ENCODE peak calls at places on chromosomes 5 and 9, in four cellular contexts. H, L, Z and X are unnamed samples.

GRCh38 chr9:7844283-7844682 is 44.7 kb upstream of the DMAC1 start:
- DNase-seq in L (peak; percentile 9), Z (peak; percentile 29), H (no peak), X (peak; percentile 18)

GRCh38 chr5:135309391-135310327 is 89.4 kb downstream of the MACROH2A1 start:
- DNase-seq in H (no peak), L (no peak), Z (no peak), X (no peak)

GRCh38 chr5:7578056-7578455 is 182.1 kb downstream of the ADCY2 start:
- DNase-seq in H (no peak), Z (no peak), L (no peak), X (no peak)

GRCh38 chr9:120536949-120537640 is 42.9 kb downstream of the CDK5RAP2 start:
- DNase-seq in Z (peak; percentile 25), H (no peak), L (no peak), X (no peak)

GRCh38 chr9:124595743-124596142 is 88.5 kb upstream of the NR5A1 start:
- DNase-seq in Z (no peak), L (no peak), H (peak; percentile 19), X (no peak)

GRCh38 chr9:96874947-96875459 is 20.7 kb upstream of the ZNF782 start:
- DNase-seq in H (peak; percentile 85), Z (peak; percentile 24), L (no peak), X (no peak)

GRCh38 chr5:43514471-43514815 is 505 bp downstream of the C5orf34 start:
- DNase-seq in Z (no peak), H (no peak), L (peak; percentile 51), X (peak; percentile 21)

GRCh38 chr9:95450171-95451107 is 66.3 kb downstream of the PTCH1 start:
- DNase-seq in Z (no peak), H (no peak), L (peak; percentile 73), X (peak; percentile 88)

GRCh38 chr5:148843510-148844318 is 17.3 kb downstream of the ADRB2 start:
- DNase-seq in H (no peak), Z (no peak), L (no peak), X (no peak)

GRCh38 chr5:140207250-140207954 is 32.4 kb downstream of the CYSTM1 start:
- DNase-seq in H (no peak), Z (no peak), L (no peak), X (no peak)

GRCh38 chr5:179374506-179375235 is 29.4 kb upstream of the ADAMTS2 start:
- DNase-seq in L (peak; percentile 2), H (no peak), Z (no peak), X (no peak)

GRCh38 chr5:14413331-14413750 is 168.3 kb upstream of the OTULINL start:
- DNase-seq in H (no peak), L (no peak), Z (no peak), X (no peak)

GRCh38 chr9:131500939-131501541 is 1.7 kb upstream of the POMT1 start:
- DNase-seq in H (no peak), L (no peak), Z (peak; percentile 22), X (no peak)

GRCh38 chr9:124779368-124780059 is 2.6 kb downstream of the OLFML2A start:
- DNase-seq in Z (peak; percentile 58), L (no peak), H (no peak), X (no peak)

GRCh38 chr5:173866249-173867172 is 21.6 kb upstream of the CPEB4 start:
- DNase-seq in Z (no peak), L (no peak), H (no peak), X (no peak)

GRCh38 chr5:41790038-41790776 is 80.0 kb downstream of the OXCT1 start:
- DNase-seq in L (peak; percentile 55), Z (peak; percentile 11), H (no peak), X (peak; percentile 15)

GRCh38 chr5:5271606-5272321 is 131.6 kb downstream of the ADAMTS16 start:
- DNase-seq in L (peak; percentile 65), Z (peak; percentile 89), H (no peak), X (peak; percentile 45)

GRCh38 chr9:95481000-95481399 is 35.8 kb downstream of the PTCH1 start:
- DNase-seq in L (no peak), Z (no peak), H (no peak), X (no peak)

GRCh38 chr5:111739423-111739822 is 17.6 kb downstream of the NREP start:
- DNase-seq in L (no peak), Z (no peak), H (no peak), X (no peak)

GRCh38 chr9:38277601-38278200 is 114.8 kb upstream of the ALDH1B1 start:
- DNase-seq in Z (no peak), L (no peak), H (peak; percentile 26), X (no peak)

GRCh38 chr5:95237324-95237723 is 47.6 kb downstream of the MCTP1 start:
- DNase-seq in H (no peak), Z (no peak), L (no peak), X (no peak)

GRCh38 chr9:122214507-122214906 is 14.2 kb downstream of the LHX6 start:
- DNase-seq in H (no peak), L (no peak), Z (no peak), X (no peak)

GRCh38 chr9:738209-738915 is 103.1 kb upstream of the DMRT1 start:
- DNase-seq in Z (no peak), L (no peak), H (peak; percentile 41), X (no peak)

DNA sequence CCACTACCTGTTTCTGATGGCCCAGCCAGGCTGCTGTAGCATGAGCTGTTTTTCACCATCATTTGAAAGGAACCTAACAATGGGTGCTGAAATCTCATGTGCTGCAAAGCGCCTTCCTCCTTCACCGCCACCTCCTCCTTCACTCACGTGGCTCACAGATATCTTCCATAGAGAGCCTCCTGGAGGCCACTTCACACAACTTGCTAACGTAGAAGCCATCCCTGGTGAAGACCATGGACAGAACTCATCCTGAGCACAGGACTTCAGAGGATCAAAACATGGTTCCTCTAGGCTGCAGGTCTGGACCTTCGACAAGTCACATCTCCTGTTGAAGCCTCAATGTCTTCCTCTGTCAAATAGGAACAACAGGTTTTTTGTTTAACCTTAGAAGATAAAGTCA is 155.5 kb upstream of the RAD23B start:
- DNase-seq in L (no peak), H (no peak), Z (no peak), X (no peak)
- TF ChIP-seq CTCF in L (no peak), H (no peak), Z (no peak), X (peak; percentile 13)

GRCh38 chr9:93588641-93589609 is 12.5 kb downstream of the PHF2 start:
- DNase-seq in Z (no peak), H (no peak), L (no peak), X (no peak)
- H3K4me1 ChIP-seq in Z (peaks cover 4% of the 10 kb centered on the region), H (peaks cover 39% of the 10 kb centered on the region), L (peaks cover 50% of the 10 kb centered on the region), X (peaks cover 8% of the 10 kb centered on the region)

DNA sequence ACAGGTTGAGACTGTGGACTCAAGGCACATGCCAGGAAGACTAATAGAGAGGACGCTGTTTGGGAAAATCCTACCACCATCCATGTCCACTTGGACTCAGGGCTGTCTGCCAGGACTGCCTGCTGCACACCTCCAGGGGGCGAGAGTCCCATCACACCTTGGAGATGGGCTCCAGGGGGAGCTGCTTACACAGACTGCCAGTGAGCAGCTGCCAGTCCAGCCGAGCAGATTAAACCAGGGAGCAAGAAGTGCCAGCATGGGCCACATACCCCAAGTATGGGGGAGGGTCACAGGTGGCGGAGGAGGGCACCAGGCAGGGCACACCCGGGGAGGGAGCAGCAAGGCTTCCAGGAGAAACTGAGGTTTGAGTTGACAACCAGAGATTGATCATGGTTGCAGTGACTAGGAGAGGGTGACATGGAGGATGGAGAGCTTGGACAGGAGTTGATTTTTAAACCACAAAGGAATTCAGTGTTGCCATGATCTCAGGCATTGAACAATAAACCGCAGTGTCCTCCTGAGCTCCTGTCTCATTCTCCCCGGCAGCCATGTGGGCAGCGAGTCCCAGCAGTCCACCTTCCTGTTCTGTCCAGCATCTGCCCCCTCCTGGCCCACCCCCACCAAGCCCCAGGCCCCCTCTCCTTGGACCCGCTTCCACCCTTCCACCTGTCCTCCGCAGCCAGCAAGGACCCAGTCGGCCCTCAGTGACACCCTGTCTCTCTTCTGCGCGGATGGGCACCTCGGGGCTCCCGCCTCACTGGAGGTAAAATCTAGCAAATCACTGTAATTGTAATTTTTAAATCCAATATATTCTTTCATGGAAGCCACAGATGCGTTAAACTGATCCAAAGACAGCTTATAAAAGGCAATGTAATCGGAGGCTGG is 3.1 kb upstream of the VAV2 start:
- DNase-seq in L (peak; percentile 68), H (no peak), Z (peak; percentile 37), X (peak; percentile 64)
- TF ChIP-seq CTCF in L (no peak), H (no peak), Z (no peak), X (peak; percentile 70)

GRCh38 chr5:150111121-150111520 is 24.8 kb upstream of the CSF1R start:
- DNase-seq in H (no peak), Z (no peak), L (peak; percentile 34), X (no peak)
- H3K4me1 ChIP-seq in H (peaks cover 41% of the 10 kb centered on the region), Z (peaks cover 11% of the 10 kb centered on the region), L (peaks cover 49% of the 10 kb centered on the region), X (peaks cover 13% of the 10 kb centered on the region)

GRCh38 chr5:83595217-83595616 is 123.7 kb downstream of the VCAN start:
- DNase-seq in Z (no peak), L (no peak), H (no peak), X (no peak)
- TF ChIP-seq CTCF in Z (no peak), L (peak; percentile 28), H (no peak), X (peak; percentile 18)

GRCh38 chr9:107286057-107286456 is 3.0 kb downstream of the RAD23B start:
- DNase-seq in L (no peak), Z (no peak), H (no peak), X (no peak)
- H3K4me1 ChIP-seq in L (peaks cover 17% of the 10 kb centered on the region), Z (peaks cover 25% of the 10 kb centered on the region), H (peaks cover 63% of the 10 kb centered on the region), X (peaks cover 2% of the 10 kb centered on the region)